ENCODE peak calls at places on chromosome 1, in five cellular contexts. One of them, this sample, is unnamed.

GRCh38 chr1:146001734-146002133 is 5.4 kb upstream of the TXNIP start:
- DNase-seq in memory B cell: no peak
- DNase-seq in nephron progenitor cell: no peak
- DNase-seq in M059J: no peak
- DNase-seq in fibroblast of the conjunctiva: no peak
- DNase-seq in this sample: no peak

GRCh38 chr1:58065520-58065919 is 481.0 kb downstream of the OMA1 start:
- DNase-seq in memory B cell: no peak
- DNase-seq in M059J: peak; percentile 7
- DNase-seq in nephron progenitor cell: no peak
- DNase-seq in fibroblast of the conjunctiva: no peak
- DNase-seq in this sample: no peak

GRCh38 chr1:170168263-170168662 is 22.5 kb downstream of the NTMT2 start:
- DNase-seq in nephron progenitor cell: no peak
- DNase-seq in M059J: peak; percentile 55
- DNase-seq in fibroblast of the conjunctiva: peak; percentile 41
- DNase-seq in memory B cell: no peak
- DNase-seq in this sample: no peak

GRCh38 chr1:192660613-192661012 is 24.7 kb downstream of the RGS13 start:
- DNase-seq in M059J: peak; percentile 66
- DNase-seq in fibroblast of the conjunctiva: no peak
- DNase-seq in memory B cell: no peak
- DNase-seq in nephron progenitor cell: no peak
- DNase-seq in this sample: no peak

GRCh38 chr1:203080456-203080855 is 5.4 kb downstream of the MYOG start:
- DNase-seq in nephron progenitor cell: no peak
- DNase-seq in fibroblast of the conjunctiva: no peak
- DNase-seq in memory B cell: no peak
- DNase-seq in M059J: no peak
- DNase-seq in this sample: no peak

GRCh38 chr1:225923381-225923691 is 714 bp downstream of the PYCR2 start:
- DNase-seq in memory B cell: no peak
- DNase-seq in nephron progenitor cell: no peak
- DNase-seq in M059J: no peak
- DNase-seq in fibroblast of the conjunctiva: no peak
- DNase-seq in this sample: peak; percentile 54

GRCh38 chr1:85451236-85451830 is 13.6 kb downstream of the DDAH1 start:
- DNase-seq in M059J: peak; percentile 89
- DNase-seq in memory B cell: no peak
- DNase-seq in nephron progenitor cell: no peak
- DNase-seq in fibroblast of the conjunctiva: no peak
- DNase-seq in this sample: no peak

GRCh38 chr1:112508242-112509004 is at the start of gene WNT2B:
- DNase-seq in M059J: no peak
- DNase-seq in memory B cell: peak; percentile 42
- DNase-seq in nephron progenitor cell: peak; percentile 51
- DNase-seq in fibroblast of the conjunctiva: no peak
- DNase-seq in this sample: no peak

GRCh38 chr1:155034318-155035208 is 939 bp downstream of the DCST1 start:
- DNase-seq in nephron progenitor cell: no peak
- DNase-seq in memory B cell: no peak
- DNase-seq in M059J: no peak
- DNase-seq in fibroblast of the conjunctiva: no peak
- DNase-seq in this sample: no peak

GRCh38 chr1:8625981-8626898 is 191.2 kb downstream of the RERE start:
- DNase-seq in nephron progenitor cell: no peak
- DNase-seq in memory B cell: no peak
- DNase-seq in fibroblast of the conjunctiva: no peak
- DNase-seq in M059J: peak; percentile 97
- DNase-seq in this sample: no peak

GRCh38 chr1:24584103-24584764 is 28.3 kb downstream of the NCMAP start:
- DNase-seq in M059J: no peak
- DNase-seq in memory B cell: no peak
- DNase-seq in nephron progenitor cell: no peak
- DNase-seq in fibroblast of the conjunctiva: no peak
- DNase-seq in this sample: no peak

GRCh38 chr1:29590583-29591555 is 354.5 kb downstream of the PTPRU start:
- DNase-seq in fibroblast of the conjunctiva: no peak
- DNase-seq in nephron progenitor cell: no peak
- DNase-seq in memory B cell: no peak
- DNase-seq in M059J: peak; percentile 96
- DNase-seq in this sample: no peak

GRCh38 chr1:29672955-29673507 is 436.7 kb downstream of the PTPRU start:
- DNase-seq in fibroblast of the conjunctiva: no peak
- DNase-seq in M059J: no peak
- DNase-seq in nephron progenitor cell: no peak
- DNase-seq in memory B cell: no peak
- DNase-seq in this sample: peak; percentile 4

GRCh38 chr1:2466834-2467554 is 9.1 kb upstream of the PLCH2 start:
- DNase-seq in fibroblast of the conjunctiva: no peak
- DNase-seq in M059J: no peak
- DNase-seq in memory B cell: no peak
- DNase-seq in nephron progenitor cell: peak; percentile 71
- DNase-seq in this sample: peak; percentile 26

GRCh38 chr1:10171105-10171767 is 39.1 kb upstream of the KIF1B start:
- DNase-seq in M059J: no peak
- DNase-seq in memory B cell: no peak
- DNase-seq in fibroblast of the conjunctiva: no peak
- DNase-seq in nephron progenitor cell: no peak
- DNase-seq in this sample: no peak

GRCh38 chr1:94846286-94846685 is 26.1 kb downstream of the SLC44A3 start:
- DNase-seq in nephron progenitor cell: no peak
- DNase-seq in memory B cell: no peak
- DNase-seq in M059J: no peak
- DNase-seq in fibroblast of the conjunctiva: no peak
- DNase-seq in this sample: no peak

GRCh38 chr1:22880174-22880601 is 92.5 kb downstream of the LACTBL1 start:
- DNase-seq in M059J: peak; percentile 69
- DNase-seq in fibroblast of the conjunctiva: no peak
- DNase-seq in memory B cell: no peak
- DNase-seq in nephron progenitor cell: no peak
- DNase-seq in this sample: no peak

GRCh38 chr1:41668967-41669366 is 184.5 kb upstream of the EDN2 start:
- DNase-seq in M059J: no peak
- DNase-seq in fibroblast of the conjunctiva: no peak
- DNase-seq in memory B cell: no peak
- DNase-seq in nephron progenitor cell: no peak
- DNase-seq in this sample: no peak

GRCh38 chr1:9275567-9276034 is 17.1 kb upstream of the SPSB1 start:
- DNase-seq in fibroblast of the conjunctiva: no peak
- DNase-seq in M059J: peak; percentile 94
- DNase-seq in memory B cell: no peak
- DNase-seq in nephron progenitor cell: no peak
- DNase-seq in this sample: peak; percentile 66

GRCh38 chr1:162007485-162007884 is 16.2 kb downstream of the OLFML2B start:
- DNase-seq in fibroblast of the conjunctiva: no peak
- DNase-seq in memory B cell: no peak
- DNase-seq in M059J: no peak
- DNase-seq in nephron progenitor cell: no peak
- DNase-seq in this sample: no peak

GRCh38 chr1:57874426-57874825 is 450.6 kb upstream of the DAB1 start:
- DNase-seq in fibroblast of the conjunctiva: no peak
- DNase-seq in nephron progenitor cell: no peak
- DNase-seq in M059J: peak; percentile 86
- DNase-seq in memory B cell: no peak
- DNase-seq in this sample: no peak

GRCh38 chr1:34709547-34709946 is 45.3 kb upstream of the GJB5 start:
- DNase-seq in M059J: peak; percentile 21
- DNase-seq in nephron progenitor cell: peak; percentile 73
- DNase-seq in memory B cell: no peak
- DNase-seq in fibroblast of the conjunctiva: no peak
- DNase-seq in this sample: no peak

GRCh38 chr1:207763091-207763490 is 11.2 kb downstream of the CD46 start:
- DNase-seq in nephron progenitor cell: no peak
- DNase-seq in M059J: no peak
- DNase-seq in memory B cell: no peak
- DNase-seq in fibroblast of the conjunctiva: no peak
- DNase-seq in this sample: no peak

GRCh38 chr1:19648689-19649088 is 4.6 kb downstream of the NBL1 start:
- DNase-seq in nephron progenitor cell: no peak
- DNase-seq in fibroblast of the conjunctiva: no peak
- DNase-seq in memory B cell: no peak
- DNase-seq in M059J: peak; percentile 45
- DNase-seq in this sample: peak; percentile 90

GRCh38 chr1:200979574-200980451 is 43.7 kb downstream of the KIF21B start:
- DNase-seq in memory B cell: peak; percentile 46
- DNase-seq in M059J: peak; percentile 18
- DNase-seq in fibroblast of the conjunctiva: no peak
- DNase-seq in nephron progenitor cell: peak; percentile 45
- DNase-seq in this sample: peak; percentile 72

GRCh38 chr1:9009438-9010366 is 16.5 kb downstream of the SLC2A7 start:
- DNase-seq in fibroblast of the conjunctiva: no peak
- DNase-seq in M059J: no peak
- DNase-seq in nephron progenitor cell: peak; percentile 60
- DNase-seq in memory B cell: no peak
- DNase-seq in this sample: no peak

GRCh38 chr1:81021134-81021533 is 779.6 kb upstream of the ADGRL2 start:
- DNase-seq in M059J: no peak
- DNase-seq in fibroblast of the conjunctiva: no peak
- DNase-seq in memory B cell: no peak
- DNase-seq in nephron progenitor cell: no peak
- DNase-seq in this sample: no peak

GRCh38 chr1:235671992-235672391 is 22.4 kb upstream of the GNG4 start:
- DNase-seq in M059J: no peak
- DNase-seq in nephron progenitor cell: no peak
- DNase-seq in memory B cell: no peak
- DNase-seq in fibroblast of the conjunctiva: no peak
- DNase-seq in this sample: no peak

GRCh38 chr1:230972855-230973271 is 5.8 kb downstream of the TTC13 start:
- DNase-seq in memory B cell: peak; percentile 29
- DNase-seq in fibroblast of the conjunctiva: no peak
- DNase-seq in nephron progenitor cell: no peak
- DNase-seq in M059J: peak; percentile 83
- DNase-seq in this sample: peak; percentile 43

GRCh38 chr1:91281782-91282181 is 122.9 kb downstream of the HFM1 start:
- DNase-seq in fibroblast of the conjunctiva: no peak
- DNase-seq in M059J: no peak
- DNase-seq in nephron progenitor cell: no peak
- DNase-seq in memory B cell: no peak
- DNase-seq in this sample: no peak

GRCh38 chr1:23947366-23947765 is 12.3 kb upstream of the PNRC2 start:
- DNase-seq in fibroblast of the conjunctiva: no peak
- DNase-seq in memory B cell: no peak
- DNase-seq in nephron progenitor cell: no peak
- DNase-seq in M059J: no peak
- DNase-seq in this sample: no peak

GRCh38 chr1:92473781-92474495 is 12.8 kb downstream of the GFI1 start:
- DNase-seq in M059J: no peak
- DNase-seq in memory B cell: no peak
- DNase-seq in fibroblast of the conjunctiva: no peak
- DNase-seq in nephron progenitor cell: no peak
- DNase-seq in this sample: no peak

GRCh38 chr1:53553734-53554509 is 94.7 kb downstream of the DMRTB1 start:
- DNase-seq in nephron progenitor cell: peak; percentile 0
- DNase-seq in fibroblast of the conjunctiva: no peak
- DNase-seq in memory B cell: no peak
- DNase-seq in M059J: peak; percentile 83
- DNase-seq in this sample: no peak